ENCODE peak calls at places on chromosomes 3 and 15, in five cellular contexts. K, F, E, D and L are unnamed samples.

GRCh38 chr15:90946538-90946937 is 8.1 kb upstream of the RCCD1 start:
- DNase-seq in K (no peak), F (no peak), E (no peak), D (no peak), L (no peak)

GRCh38 chr15:47366884-47367283 is 350.4 kb upstream of the SEMA6D start:
- DNase-seq in K (no peak), F (no peak), E (no peak), D (no peak), L (no peak)

GRCh38 chr3:29331830-29332637 is 51.2 kb downstream of the RBMS3 start:
- DNase-seq in K (no peak), F (no peak), E (no peak), D (peak), L (no peak)

GRCh38 chr3:159763466-159764210 is 225.0 kb upstream of the IL12A start:
- DNase-seq in K (peak), F (peak), E (peak), D (peak), L (peak)

GRCh38 chr15:77659350-77660321 is 26.9 kb upstream of the LINGO1 start:
- DNase-seq in K (peak), F (peak), E (peak), D (peak), L (no peak)

GRCh38 chr3:184380210-184380626 is 364 bp downstream of the CHRD start:
- DNase-seq in K (no peak), F (no peak), E (no peak), D (peak), L (peak)

GRCh38 chr15:74548236-74548635 is 7.2 kb downstream of the ARID3B start:
- DNase-seq in K (no peak), F (no peak), E (no peak), D (no peak), L (no peak)

GRCh38 chr3:78274475-78275065 is 1234.7 kb downstream of the ROBO2 start:
- DNase-seq in K (no peak), F (no peak), E (no peak), D (no peak), L (no peak)

GRCh38 chr3:78918361-78919020 is 849.3 kb downstream of the ROBO1 start:
- DNase-seq in K (no peak), F (no peak), E (no peak), D (peak), L (no peak)

GRCh38 chr15:52790941-52791751 is 1.0 kb upstream of the ONECUT1 start:
- DNase-seq in K (no peak), F (no peak), E (no peak), D (no peak), L (peak)

GRCh38 chr3:170038434-170039110 is 777 bp downstream of the GPR160 start:
- DNase-seq in K (no peak), F (no peak), E (peak), D (no peak), L (peak)

GRCh38 chr3:27722957-27723802 is 1.1 kb upstream of the EOMES start:
- DNase-seq in K (no peak), F (no peak), E (no peak), D (no peak), L (no peak)

GRCh38 chr3:141051641-141052569 is 758 bp downstream of the SPSB4 start:
- DNase-seq in K (no peak), F (no peak), E (peak), D (peak), L (peak)

GRCh38 chr3:114756506-114757279 is 390.4 kb downstream of the ZBTB20 start:
- DNase-seq in K (peak), F (no peak), E (no peak), D (peak), L (no peak)

GRCh38 chr15:58139631-58140522 is 1.7 kb downstream of the AQP9 start:
- DNase-seq in K (no peak), F (no peak), E (no peak), D (peak), L (no peak)

GRCh38 chr3:5231536-5231935 is 44.0 kb downstream of the EDEM1 start:
- DNase-seq in K (no peak), F (no peak), E (no peak), D (no peak), L (no peak)

GRCh38 chr3:38521391-38521987 is 25.3 kb downstream of the EXOG start:
- DNase-seq in K (peak), F (peak), E (peak), D (peak), L (peak)

GRCh38 chr3:63993653-63994079 is 29.6 kb downstream of the PSMD6 start:
- DNase-seq in K (peak), F (no peak), E (peak), D (peak), L (peak)

GRCh38 chr15:30984542-30984941 is 6.9 kb downstream of the MTMR10 start:
- DNase-seq in K (peak), F (no peak), E (no peak), D (no peak), L (no peak)